ENCODE peak calls at places on chromosomes 12 and 14, in eight cellular contexts. One of them, this sample, is unnamed.

GRCh38 chr14:65168840-65169239 is 66.5 kb upstream of the MAX start:
- DNase-seq in mesothelial cell of epicardium: no peak
- DNase-seq in MCF 10A: peak
- DNase-seq in H9: no peak
- DNase-seq in mammary epithelial cell: peak
- DNase-seq in IMR-90: no peak
- DNase-seq in upper lobe of left lung: no peak
- DNase-seq in suprapubic skin: no peak
- DNase-seq in this sample: no peak

GRCh38 chr14:73491256-73491976 is 683 bp downstream of the RIOX1 start:
- DNase-seq in MCF 10A: peak
- DNase-seq in H9: peak
- DNase-seq in mesothelial cell of epicardium: peak
- DNase-seq in suprapubic skin: peak
- DNase-seq in mammary epithelial cell: peak
- DNase-seq in IMR-90: peak
- DNase-seq in upper lobe of left lung: peak
- DNase-seq in this sample: peak

GRCh38 chr14:64915797-64916196 is 1.5 kb downstream of the CHURC1 start:
- DNase-seq in suprapubic skin: no peak
- DNase-seq in mesothelial cell of epicardium: no peak
- DNase-seq in upper lobe of left lung: no peak
- DNase-seq in MCF 10A: no peak
- DNase-seq in mammary epithelial cell: no peak
- DNase-seq in H9: no peak
- DNase-seq in IMR-90: no peak
- DNase-seq in this sample: no peak

GRCh38 chr14:34301107-34301734 is 160.8 kb downstream of the SPTSSA start:
- DNase-seq in mesothelial cell of epicardium: no peak
- DNase-seq in mammary epithelial cell: peak
- DNase-seq in MCF 10A: peak
- DNase-seq in upper lobe of left lung: no peak
- DNase-seq in H9: no peak
- DNase-seq in IMR-90: peak
- DNase-seq in suprapubic skin: no peak
- DNase-seq in this sample: no peak

GRCh38 chr12:13534645-13535398 is 338.3 kb downstream of the EMP1 start:
- DNase-seq in mesothelial cell of epicardium: peak
- DNase-seq in MCF 10A: peak
- DNase-seq in IMR-90: peak
- DNase-seq in mammary epithelial cell: peak
- DNase-seq in H9: peak
- DNase-seq in suprapubic skin: peak
- DNase-seq in upper lobe of left lung: no peak
- DNase-seq in this sample: peak

GRCh38 chr12:48973992-48974673 is 2.6 kb upstream of the WNT10B start:
- DNase-seq in MCF 10A: no peak
- DNase-seq in H9: peak
- DNase-seq in upper lobe of left lung: peak
- DNase-seq in IMR-90: peak
- DNase-seq in mammary epithelial cell: no peak
- DNase-seq in suprapubic skin: no peak
- DNase-seq in mesothelial cell of epicardium: no peak
- DNase-seq in this sample: no peak

GRCh38 chr12:10194160-10194559 is 15.3 kb downstream of the TMEM52B start:
- DNase-seq in upper lobe of left lung: no peak
- DNase-seq in MCF 10A: no peak
- DNase-seq in IMR-90: peak
- DNase-seq in mesothelial cell of epicardium: no peak
- DNase-seq in suprapubic skin: no peak
- DNase-seq in mammary epithelial cell: no peak
- DNase-seq in H9: no peak
- DNase-seq in this sample: no peak

GRCh38 chr12:49537709-49538601 is 875 bp upstream of the KCNH3 start:
- DNase-seq in mesothelial cell of epicardium: no peak
- DNase-seq in IMR-90: no peak
- DNase-seq in H9: peak
- DNase-seq in upper lobe of left lung: peak
- DNase-seq in suprapubic skin: no peak
- DNase-seq in MCF 10A: no peak
- DNase-seq in mammary epithelial cell: no peak
- DNase-seq in this sample: no peak

GRCh38 chr14:80678436-80678835 is 263.1 kb downstream of the CEP128 start:
- DNase-seq in MCF 10A: no peak
- DNase-seq in IMR-90: peak
- DNase-seq in mesothelial cell of epicardium: no peak
- DNase-seq in mammary epithelial cell: peak
- DNase-seq in H9: no peak
- DNase-seq in upper lobe of left lung: no peak
- DNase-seq in suprapubic skin: no peak
- DNase-seq in this sample: no peak

GRCh38 chr14:57822081-57822480 is 43.8 kb downstream of the SLC35F4 start:
- DNase-seq in mammary epithelial cell: peak
- DNase-seq in IMR-90: no peak
- DNase-seq in MCF 10A: peak
- DNase-seq in upper lobe of left lung: no peak
- DNase-seq in H9: no peak
- DNase-seq in mesothelial cell of epicardium: no peak
- DNase-seq in suprapubic skin: no peak
- DNase-seq in this sample: no peak

GRCh38 chr14:58665773-58666500 is 28.2 kb downstream of the DACT1 start:
- DNase-seq in mesothelial cell of epicardium: no peak
- DNase-seq in mammary epithelial cell: no peak
- DNase-seq in MCF 10A: no peak
- DNase-seq in upper lobe of left lung: no peak
- DNase-seq in H9: no peak
- DNase-seq in suprapubic skin: no peak
- DNase-seq in IMR-90: no peak
- DNase-seq in this sample: no peak

GRCh38 chr12:10363922-10364838 is 25.7 kb downstream of the KLRK1 start:
- DNase-seq in IMR-90: peak
- DNase-seq in mammary epithelial cell: peak
- DNase-seq in suprapubic skin: no peak
- DNase-seq in mesothelial cell of epicardium: no peak
- DNase-seq in H9: no peak
- DNase-seq in MCF 10A: peak
- DNase-seq in upper lobe of left lung: peak
- DNase-seq in this sample: no peak

GRCh38 chr14:103890836-103891666 is 37.2 kb upstream of the TDRD9 start:
- DNase-seq in MCF 10A: no peak
- DNase-seq in mesothelial cell of epicardium: no peak
- DNase-seq in H9: no peak
- DNase-seq in suprapubic skin: no peak
- DNase-seq in IMR-90: no peak
- DNase-seq in mammary epithelial cell: no peak
- DNase-seq in upper lobe of left lung: no peak
- DNase-seq in this sample: no peak

GRCh38 chr14:24982472-24983155 is 67.3 kb downstream of the STXBP6 start:
- DNase-seq in MCF 10A: no peak
- DNase-seq in H9: no peak
- DNase-seq in suprapubic skin: no peak
- DNase-seq in upper lobe of left lung: no peak
- DNase-seq in mammary epithelial cell: peak
- DNase-seq in mesothelial cell of epicardium: no peak
- DNase-seq in IMR-90: peak
- DNase-seq in this sample: no peak

GRCh38 chr14:33237102-33237501 is 298.4 kb downstream of the NPAS3 start:
- DNase-seq in upper lobe of left lung: no peak
- DNase-seq in MCF 10A: no peak
- DNase-seq in mesothelial cell of epicardium: no peak
- DNase-seq in mammary epithelial cell: no peak
- DNase-seq in H9: no peak
- DNase-seq in suprapubic skin: no peak
- DNase-seq in IMR-90: no peak
- DNase-seq in this sample: no peak

GRCh38 chr14:42110167-42110566 is 503.5 kb downstream of the LRFN5 start:
- DNase-seq in suprapubic skin: no peak
- DNase-seq in mesothelial cell of epicardium: no peak
- DNase-seq in upper lobe of left lung: no peak
- DNase-seq in H9: peak
- DNase-seq in IMR-90: peak
- DNase-seq in MCF 10A: peak
- DNase-seq in mammary epithelial cell: peak
- DNase-seq in this sample: no peak

GRCh38 chr14:94876306-94876705 is 106.4 kb upstream of the GSC start:
- DNase-seq in mesothelial cell of epicardium: no peak
- DNase-seq in H9: no peak
- DNase-seq in MCF 10A: no peak
- DNase-seq in mammary epithelial cell: no peak
- DNase-seq in suprapubic skin: no peak
- DNase-seq in upper lobe of left lung: no peak
- DNase-seq in IMR-90: no peak
- DNase-seq in this sample: no peak

GRCh38 chr12:121804417-121805111 is 755 bp downstream of the SETD1B start:
- DNase-seq in mesothelial cell of epicardium: no peak
- DNase-seq in IMR-90: no peak
- DNase-seq in upper lobe of left lung: peak
- DNase-seq in MCF 10A: peak
- DNase-seq in mammary epithelial cell: peak
- DNase-seq in H9: no peak
- DNase-seq in suprapubic skin: peak
- DNase-seq in this sample: no peak

GRCh38 chr12:47910486-47910885 is 5.7 kb upstream of the VDR start:
- DNase-seq in MCF 10A: no peak
- DNase-seq in mesothelial cell of epicardium: no peak
- DNase-seq in suprapubic skin: no peak
- DNase-seq in H9: no peak
- DNase-seq in upper lobe of left lung: no peak
- DNase-seq in mammary epithelial cell: no peak
- DNase-seq in IMR-90: no peak
- DNase-seq in this sample: no peak

GRCh38 chr12:90683871-90684270 is 271.1 kb downstream of the CCER1 start:
- DNase-seq in H9: no peak
- DNase-seq in IMR-90: no peak
- DNase-seq in upper lobe of left lung: no peak
- DNase-seq in MCF 10A: peak
- DNase-seq in suprapubic skin: no peak
- DNase-seq in mesothelial cell of epicardium: no peak
- DNase-seq in mammary epithelial cell: no peak
- DNase-seq in this sample: no peak

GRCh38 chr14:29489911-29490310 is 437.7 kb downstream of the PRKD1 start:
- DNase-seq in mammary epithelial cell: no peak
- DNase-seq in mesothelial cell of epicardium: no peak
- DNase-seq in upper lobe of left lung: no peak
- DNase-seq in suprapubic skin: no peak
- DNase-seq in IMR-90: no peak
- DNase-seq in H9: no peak
- DNase-seq in MCF 10A: no peak
- DNase-seq in this sample: no peak

GRCh38 chr14:29486132-29486531 is 441.5 kb downstream of the PRKD1 start:
- DNase-seq in suprapubic skin: no peak
- DNase-seq in IMR-90: no peak
- DNase-seq in mesothelial cell of epicardium: no peak
- DNase-seq in mammary epithelial cell: no peak
- DNase-seq in MCF 10A: no peak
- DNase-seq in H9: no peak
- DNase-seq in upper lobe of left lung: no peak
- DNase-seq in this sample: no peak
- TF ChIP-seq CTCF in suprapubic skin: no peak
- TF ChIP-seq CTCF in IMR-90: no peak
- TF ChIP-seq CTCF in mesothelial cell of epicardium: no peak
- TF ChIP-seq CTCF in mammary epithelial cell: no peak
- TF ChIP-seq CTCF in MCF 10A: no peak
- TF ChIP-seq CTCF in H9: no peak
- TF ChIP-seq CTCF in upper lobe of left lung: no peak
- TF ChIP-seq CTCF in this sample: no peak

DNA sequence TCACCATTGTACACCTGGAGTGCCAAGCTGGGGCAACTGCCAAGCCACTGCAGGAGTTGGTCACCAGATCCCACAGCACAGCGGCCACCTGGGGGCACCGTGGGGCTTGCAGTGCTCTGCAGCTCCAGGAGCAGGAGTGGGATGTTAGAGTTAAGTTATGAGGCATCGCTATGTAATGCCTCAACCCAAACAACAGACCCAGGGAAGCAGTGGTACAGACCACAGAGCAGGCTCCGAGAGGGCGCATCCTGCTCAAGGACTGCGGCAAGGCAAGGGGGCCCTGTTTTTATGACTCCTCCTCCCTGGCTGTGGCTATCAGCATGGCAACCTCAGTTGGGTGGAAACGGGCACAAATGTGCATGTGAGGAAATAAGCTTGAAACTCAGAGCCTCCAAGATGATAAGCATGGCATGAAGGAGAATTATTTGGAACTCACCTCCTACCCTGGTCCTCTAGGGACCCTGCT is 63.1 kb downstream of the ARL6IP4 start:
- DNase-seq in IMR-90: peak
- DNase-seq in H9: peak
- DNase-seq in mammary epithelial cell: peak
- DNase-seq in MCF 10A: peak
- DNase-seq in suprapubic skin: no peak
- DNase-seq in mesothelial cell of epicardium: no peak
- DNase-seq in upper lobe of left lung: peak
- DNase-seq in this sample: no peak
- TF ChIP-seq CTCF in IMR-90: peak
- TF ChIP-seq CTCF in H9: peak
- TF ChIP-seq CTCF in mammary epithelial cell: peak
- TF ChIP-seq CTCF in MCF 10A: peak
- TF ChIP-seq CTCF in suprapubic skin: peak
- TF ChIP-seq CTCF in mesothelial cell of epicardium: no peak
- TF ChIP-seq CTCF in upper lobe of left lung: peak
- TF ChIP-seq CTCF in this sample: peak

GRCh38 chr14:91899213-91899612 is 31.9 kb upstream of the TC2N start:
- DNase-seq in MCF 10A: peak
- DNase-seq in H9: no peak
- DNase-seq in mammary epithelial cell: no peak
- DNase-seq in upper lobe of left lung: no peak
- DNase-seq in suprapubic skin: no peak
- DNase-seq in IMR-90: no peak
- DNase-seq in mesothelial cell of epicardium: no peak
- DNase-seq in this sample: no peak
- TF ChIP-seq CTCF in MCF 10A: peak
- TF ChIP-seq CTCF in H9: peak
- TF ChIP-seq CTCF in mammary epithelial cell: no peak
- TF ChIP-seq CTCF in upper lobe of left lung: no peak
- TF ChIP-seq CTCF in suprapubic skin: no peak
- TF ChIP-seq CTCF in IMR-90: no peak
- TF ChIP-seq CTCF in mesothelial cell of epicardium: no peak
- TF ChIP-seq CTCF in this sample: no peak

DNA sequence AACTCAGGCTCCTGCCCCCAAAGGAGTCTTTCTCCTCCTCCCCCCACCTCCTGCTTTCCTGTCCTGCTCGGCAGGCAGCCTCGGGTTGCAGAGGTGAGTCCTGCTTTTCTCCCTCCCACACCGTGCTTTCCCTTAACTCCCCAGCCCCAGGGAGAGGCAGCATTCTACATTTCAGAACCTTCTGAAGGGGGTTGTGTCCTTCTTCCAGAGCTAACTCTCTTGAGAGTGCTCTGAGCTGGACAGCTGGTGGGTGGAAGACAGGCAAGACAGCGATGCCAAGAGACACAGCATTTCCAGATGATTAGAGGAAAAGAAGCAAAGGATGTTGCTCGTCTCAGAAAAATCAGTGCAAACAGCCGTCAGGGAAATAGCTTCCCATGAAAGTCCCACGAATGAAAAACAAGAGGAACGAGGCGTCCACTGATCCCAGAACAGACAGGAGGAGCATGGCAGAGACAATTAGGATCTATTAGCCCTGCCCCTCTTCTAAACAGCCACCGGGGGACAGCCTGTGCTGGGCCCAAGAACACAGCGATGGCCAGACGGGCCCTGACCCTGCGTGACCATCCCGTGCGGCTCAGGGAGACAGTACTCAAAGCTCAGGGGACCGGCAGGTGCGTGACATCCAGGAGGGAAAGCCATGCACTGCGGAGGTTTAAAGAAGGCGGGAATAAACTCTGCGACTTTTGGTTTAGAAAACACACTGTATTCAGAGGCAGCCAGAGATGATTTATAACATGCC is 216.5 kb upstream of the RTL1 start:
- DNase-seq in mammary epithelial cell: no peak
- DNase-seq in upper lobe of left lung: no peak
- DNase-seq in mesothelial cell of epicardium: no peak
- DNase-seq in suprapubic skin: no peak
- DNase-seq in MCF 10A: no peak
- DNase-seq in H9: peak
- DNase-seq in IMR-90: peak
- DNase-seq in this sample: no peak
- TF ChIP-seq CTCF in mammary epithelial cell: no peak
- TF ChIP-seq CTCF in upper lobe of left lung: no peak
- TF ChIP-seq CTCF in mesothelial cell of epicardium: no peak
- TF ChIP-seq CTCF in suprapubic skin: no peak
- TF ChIP-seq CTCF in MCF 10A: no peak
- TF ChIP-seq CTCF in H9: no peak
- TF ChIP-seq CTCF in IMR-90: no peak
- TF ChIP-seq CTCF in this sample: peak